ENCODE peak calls at places on chromosomes 6 and 20, in four cellular contexts. F is HCT116, S is fibroblast of lung, T is body of pancreas. H is an unnamed sample.
A peak's percentile ranks its signal among the peaks of the same experiment; 100 is the strongest.

GRCh38 chr6:63571883-63572732 is at the start of the genes LOC128125822 and PTP4A1:
- DNase-seq in F (peak; percentile 92), S (peak; percentile 97), T (peak; percentile 99), H (peak; percentile 97)

GRCh38 chr6:130843575-130844320 is 16.5 kb downstream of the SMLR1 start:
- DNase-seq in F (peak; percentile 28), S (peak; percentile 37), T (peak; percentile 16), H (peak; percentile 69)

GRCh38 chr6:104413767-104414166 is 446.0 kb downstream of the HACE1 start:
- DNase-seq in F (no peak), S (no peak), T (no peak), H (no peak)

GRCh38 chr6:52877168-52877567 is 32.3 kb downstream of the GSTA3 start:
- DNase-seq in F (peak; percentile 29), S (peak; percentile 97), T (no peak), H (no peak)

GRCh38 chr6:38570750-38571149 is 69.0 kb downstream of the BTBD9 start:
- DNase-seq in F (no peak), S (no peak), T (no peak), H (peak; percentile 10)

GRCh38 chr6:112330071-112330876 is 16.9 kb upstream of the RFPL4B start:
- DNase-seq in F (no peak), S (peak; percentile 60), T (no peak), H (no peak)

GRCh38 chr20:50958733-50959542 is at the start of gene MOCS3:
- DNase-seq in F (peak; percentile 90), S (peak; percentile 92), T (peak; percentile 89), H (peak; percentile 90)

GRCh38 chr20:47667531-47668312 is 117.6 kb downstream of the SULF2 start:
- DNase-seq in F (no peak), S (no peak), T (no peak), H (no peak)

GRCh38 chr6:163415620-163416379 is 1.3 kb downstream of the QKI start:
- DNase-seq in F (no peak), S (peak; percentile 70), T (peak; percentile 67), H (no peak)

GRCh38 chr6:18503187-18503586 is 116.0 kb downstream of the RNF144B start:
- DNase-seq in F (no peak), S (no peak), T (no peak), H (no peak)

GRCh38 chr6:82875573-82876185 is 190.0 kb downstream of the UBE3D start:
- DNase-seq in F (peak; percentile 85), S (peak; percentile 91), T (no peak), H (no peak)

GRCh38 chr6:90895299-90896164 is 308.7 kb upstream of the MAP3K7 start:
- DNase-seq in F (no peak), S (peak; percentile 0), T (no peak), H (no peak)

GRCh38 chr6:43979525-43979924 is 147.7 kb downstream of the MRPL14 start:
- DNase-seq in F (no peak), S (no peak), T (no peak), H (no peak)

GRCh38 chr6:32972353-32973143 is 4.2 kb downstream of the BRD2 start:
- DNase-seq in F (no peak), S (no peak), T (peak; percentile 35), H (peak; percentile 31)

GRCh38 chr6:80003841-80004198 is 629 bp upstream of the TTK start:
- DNase-seq in F (no peak), S (no peak), T (no peak), H (peak; percentile 28)

DNA sequence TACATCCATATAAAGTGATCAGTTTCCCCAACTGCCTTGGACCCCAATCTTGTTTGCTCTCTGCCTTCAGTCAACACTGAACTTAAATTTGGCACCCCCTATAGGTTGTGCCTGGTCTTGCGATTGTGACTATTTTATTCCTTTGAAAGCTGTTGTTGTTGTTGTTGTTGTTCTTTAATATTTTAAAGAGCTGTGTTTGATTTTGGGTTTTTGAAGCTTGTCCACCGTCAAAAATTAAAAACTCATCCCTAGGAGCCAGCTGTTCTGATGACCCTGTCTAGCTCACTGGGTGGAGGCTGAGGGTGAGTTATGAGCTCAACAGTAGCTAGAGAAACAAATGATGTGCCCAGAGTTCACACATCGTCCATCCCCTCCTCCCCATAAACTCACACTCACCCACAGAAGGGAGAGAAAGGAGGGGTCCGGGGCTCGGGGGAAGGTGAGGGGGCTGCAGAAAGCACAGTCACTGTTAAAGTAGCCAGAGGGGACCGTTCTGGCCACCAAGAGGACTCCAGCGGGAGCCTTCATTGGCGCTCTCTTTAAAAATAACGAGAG is 4.0 kb downstream of the SIM1 start:
- DNase-seq in F (no peak), S (no peak), T (no peak), H (no peak)
- H3K27me3 ChIP-seq in F (no peaks in the 10 kb centered on the region), S (peaks cover 85% of the 10 kb centered on the region), T (no peaks in the 10 kb centered on the region), H (peaks cover 6% of the 10 kb centered on the region)

GRCh38 chr6:169839898-169840631 is 88.6 kb downstream of the ERMARD start:
- DNase-seq in F (no peak), S (no peak), T (no peak), H (no peak)

GRCh38 chr6:169843110-169843509 is 91.7 kb downstream of the ERMARD start:
- DNase-seq in F (no peak), S (no peak), T (no peak), H (no peak)

GRCh38 chr6:169843991-169844390 is 92.6 kb downstream of the ERMARD start:
- DNase-seq in F (no peak), S (no peak), T (no peak), H (no peak)

GRCh38 chr6:169841251-169841650 is 89.8 kb downstream of the ERMARD start:
- DNase-seq in F (no peak), S (no peak), T (no peak), H (no peak)

GRCh38 chr6:169841907-169842606 is 90.6 kb downstream of the ERMARD start:
- DNase-seq in F (no peak), S (no peak), T (no peak), H (no peak)
- H3K27me3 ChIP-seq in F (peaks cover 16% of the 10 kb centered on the region), S (no peaks in the 10 kb centered on the region), T (no peaks in the 10 kb centered on the region), H (no peaks in the 10 kb centered on the region)

GRCh38 chr6:150038202-150038830 is 13.0 kb upstream of the RAET1L start:
- DNase-seq in F (no peak), S (no peak), T (no peak), H (no peak)
- H3K27me3 ChIP-seq in F (no peaks in the 10 kb centered on the region), S (peaks cover 41% of the 10 kb centered on the region), T (peaks cover 7% of the 10 kb centered on the region), H (peaks cover 5% of the 10 kb centered on the region)

GRCh38 chr6:108120311-108120710 is 45.5 kb upstream of the NR2E1 start:
- DNase-seq in F (no peak), S (peak; percentile 31), T (no peak), H (no peak)
- H3K27me3 ChIP-seq in F (no peaks in the 10 kb centered on the region), S (peaks cover 87% of the 10 kb centered on the region), T (no peaks in the 10 kb centered on the region), H (peaks cover 54% of the 10 kb centered on the region)

GRCh38 chr6:167985205-167985604 is 12.3 kb upstream of the KIF25 start:
- DNase-seq in F (no peak), S (no peak), T (no peak), H (no peak)
- H3K27me3 ChIP-seq in F (no peaks in the 10 kb centered on the region), S (no peaks in the 10 kb centered on the region), T (no peaks in the 10 kb centered on the region), H (no peaks in the 10 kb centered on the region)

DNA sequence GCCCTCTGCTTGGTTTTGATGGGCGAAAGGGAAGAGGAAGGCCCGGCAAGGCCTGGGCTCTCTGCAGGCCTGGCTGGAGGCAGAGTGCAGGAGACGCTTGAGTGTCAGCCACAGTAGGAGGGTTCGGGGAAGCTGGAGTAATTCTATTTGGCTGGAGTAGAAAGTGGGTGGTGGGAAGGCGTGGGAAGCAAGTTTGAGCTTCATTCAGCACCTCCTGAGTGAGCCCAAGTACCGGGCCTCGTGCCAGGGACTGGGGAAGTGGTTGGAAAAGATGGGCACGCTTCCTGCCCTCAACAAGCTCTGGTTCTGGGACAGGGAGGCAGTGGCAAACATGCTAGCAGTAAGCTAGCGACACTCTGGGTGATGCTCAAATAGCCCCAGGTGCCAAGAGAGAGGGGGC is 72.5 kb downstream of the DLGAP4 start:
- DNase-seq in F (no peak), S (no peak), T (no peak), H (no peak)
- H3K27me3 ChIP-seq in F (peaks cover 25% of the 10 kb centered on the region), S (peaks cover 7% of the 10 kb centered on the region), T (no peaks in the 10 kb centered on the region), H (no peaks in the 10 kb centered on the region)

DNA sequence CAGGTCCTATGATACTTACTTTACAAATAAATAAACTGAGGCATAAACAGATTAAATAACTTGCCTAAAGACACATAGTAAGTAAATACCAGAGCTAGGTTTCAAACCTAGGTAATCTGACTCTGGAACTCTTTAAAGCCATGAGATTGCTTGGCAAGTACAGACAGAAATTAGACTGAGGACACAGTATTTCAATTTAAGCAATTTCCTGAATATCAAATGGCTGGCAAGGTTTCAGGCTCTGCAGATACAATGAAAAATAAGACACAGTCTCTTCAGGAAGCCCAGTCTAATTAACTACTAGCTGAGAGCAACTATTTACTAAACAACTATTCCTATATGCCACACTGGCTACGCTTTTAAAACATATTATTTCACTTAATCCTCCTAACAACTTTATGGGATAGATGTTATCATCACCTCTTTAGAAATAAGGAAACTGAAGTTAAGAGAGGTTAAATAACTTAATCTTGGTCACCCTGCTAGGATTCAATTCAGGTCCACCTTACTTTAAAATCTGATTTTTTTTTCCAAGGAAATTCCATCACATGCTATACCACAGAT is 4.3 kb downstream of the TRPC4AP start:
- DNase-seq in F (no peak), S (peak; percentile 6), T (no peak), H (no peak)
- H3K27me3 ChIP-seq in F (no peaks in the 10 kb centered on the region), S (no peaks in the 10 kb centered on the region), T (no peaks in the 10 kb centered on the region), H (no peaks in the 10 kb centered on the region)

H was measured in small intestine.